ENCODE peak calls at places on chromosomes 12 and 14, in ten cellular contexts. R, H, E, L, F, W, U, A, V and X are unnamed samples.

GRCh38 chr12:91179315-91179714 is 3.3 kb downstream of the DCN start:
- DNase-seq in R (peak), H (no peak), E (no peak), L (no peak), F (peak), W (no peak), U (peak), A (no peak), V (no peak), X (no peak)

GRCh38 chr14:94123868-94124267 is 5.5 kb downstream of the IFI27L2 start:
- DNase-seq in R (no peak), H (no peak), E (no peak), L (no peak), F (no peak), W (no peak), U (no peak), A (no peak), V (peak), X (no peak)

GRCh38 chr14:96285667-96286066 is 29.7 kb downstream of the BDKRB1 start:
- DNase-seq in R (no peak), H (no peak), E (no peak), L (no peak), F (no peak), W (no peak), U (no peak), A (peak), V (no peak), X (no peak)

GRCh38 chr12:7190268-7191055 is 976 bp downstream of the PEX5 start:
- DNase-seq in R (no peak), H (peak), E (no peak), L (peak), F (peak), W (no peak), U (peak), A (peak), V (no peak), X (no peak)

GRCh38 chr14:23009939-23010718 is at the start of gene C14orf93:
- DNase-seq in R (peak), H (peak), E (peak), L (peak), F (peak), W (peak), U (peak), A (peak), V (peak), X (peak)

GRCh38 chr12:113587720-113588119 is 116.0 kb upstream of the LHX5 start:
- DNase-seq in R (no peak), H (no peak), E (no peak), L (no peak), F (no peak), W (no peak), U (no peak), A (no peak), V (no peak), X (no peak)

GRCh38 chr12:4969405-4969804 is 59.7 kb downstream of the KCNA1 start:
- DNase-seq in R (no peak), H (no peak), E (no peak), L (no peak), F (no peak), W (no peak), U (no peak), A (no peak), V (no peak), X (no peak)

GRCh38 chr12:85755760-85756159 is 80.4 kb downstream of the RASSF9 start:
- DNase-seq in R (peak), H (no peak), E (no peak), L (no peak), F (peak), W (no peak), U (no peak), A (no peak), V (no peak), X (no peak)

GRCh38 chr12:18696971-18697602 is 40.7 kb downstream of the PLCZ1 start:
- DNase-seq in R (peak), H (no peak), E (no peak), L (peak), F (peak), W (no peak), U (no peak), A (no peak), V (no peak), X (no peak)

GRCh38 chr12:53344824-53345485 is 8.8 kb upstream of the SP7 start:
- DNase-seq in R (peak), H (peak), E (peak), L (peak), F (peak), W (peak), U (peak), A (peak), V (peak), X (peak)

GRCh38 chr12:109116611-109116949 is 193 bp downstream of the ACACB start:
- DNase-seq in R (no peak), H (no peak), E (no peak), L (no peak), F (no peak), W (no peak), U (no peak), A (no peak), V (no peak), X (no peak)

GRCh38 chr14:100297320-100298300 is 8.6 kb downstream of the SLC25A29 start:
- DNase-seq in R (peak), H (no peak), E (no peak), L (peak), F (no peak), W (no peak), U (peak), A (peak), V (no peak), X (no peak)

GRCh38 chr12:52924764-52925716 is 20.2 kb upstream of the KRT8 start:
- DNase-seq in R (peak), H (no peak), E (no peak), L (peak), F (peak), W (no peak), U (no peak), A (no peak), V (no peak), X (no peak)

GRCh38 chr14:91377700-91378652 is 39.6 kb downstream of the CCDC88C start:
- DNase-seq in R (no peak), H (peak), E (no peak), L (peak), F (no peak), W (no peak), U (no peak), A (no peak), V (no peak), X (no peak)

GRCh38 chr12:56377310-56377988 is 14.8 kb upstream of the APOF start:
- DNase-seq in R (peak), H (no peak), E (no peak), L (peak), F (peak), W (no peak), U (no peak), A (no peak), V (no peak), X (no peak)

GRCh38 chr12:31929140-31929526 is 30.1 kb upstream of the RESF1 start:
- DNase-seq in R (no peak), H (no peak), E (no peak), L (no peak), F (no peak), W (no peak), U (no peak), A (no peak), V (no peak), X (no peak)

GRCh38 chr12:34347367-34347766 is 325.1 kb downstream of the ALG10 start:
- DNase-seq in R (no peak), H (no peak), E (no peak), L (no peak), F (no peak), W (no peak), U (no peak), A (no peak), V (no peak), X (no peak)

GRCh38 chr12:97985834-97986233 is 523.2 kb downstream of the RMST start:
- DNase-seq in R (no peak), H (no peak), E (no peak), L (no peak), F (no peak), W (no peak), U (no peak), A (no peak), V (no peak), X (no peak)

GRCh38 chr12:26271889-26272492 is 76.6 kb downstream of the SSPN start:
- DNase-seq in R (peak), H (no peak), E (no peak), L (peak), F (peak), W (no peak), U (peak), A (peak), V (no peak), X (no peak)

GRCh38 chr12:107398101-107398500 is 287.5 kb upstream of the PWP1 start:
- DNase-seq in R (peak), H (no peak), E (no peak), L (no peak), F (no peak), W (no peak), U (no peak), A (no peak), V (no peak), X (no peak)

GRCh38 chr14:22886500-22887259 is 3.7 kb downstream of the REM2 start:
- DNase-seq in R (peak), H (peak), E (peak), L (peak), F (peak), W (peak), U (peak), A (peak), V (peak), X (peak)

GRCh38 chr12:121673013-121673441 is 3.6 kb upstream of the MORN3 start:
- DNase-seq in R (no peak), H (peak), E (no peak), L (peak), F (peak), W (no peak), U (peak), A (no peak), V (peak), X (no peak)

GRCh38 chr12:131539381-131539780 is 171.5 kb upstream of the SFSWAP start:
- DNase-seq in R (no peak), H (no peak), E (no peak), L (no peak), F (no peak), W (no peak), U (no peak), A (no peak), V (no peak), X (no peak)

GRCh38 chr12:1424674-1425395 is 169.5 kb downstream of the FBXL14 start:
- DNase-seq in R (no peak), H (no peak), E (no peak), L (no peak), F (no peak), W (no peak), U (no peak), A (no peak), V (no peak), X (no peak)

GRCh38 chr14:101028971-101029667 is 125.6 kb upstream of the RTL1 start:
- DNase-seq in R (no peak), H (no peak), E (no peak), L (no peak), F (no peak), W (no peak), U (no peak), A (peak), V (no peak), X (no peak)

GRCh38 chr12:108854453-108855283 is 2.7 kb downstream of the SSH1 start:
- DNase-seq in R (peak), H (no peak), E (no peak), L (peak), F (peak), W (no peak), U (no peak), A (no peak), V (no peak), X (no peak)

GRCh38 chr14:69553221-69553620 is 21.4 kb downstream of the CCDC177 start:
- DNase-seq in R (peak), H (no peak), E (no peak), L (peak), F (peak), W (no peak), U (no peak), A (no peak), V (no peak), X (no peak)

GRCh38 chr14:91796622-91797347 is 64.9 kb upstream of the CATSPERB start:
- DNase-seq in R (peak), H (no peak), E (no peak), L (no peak), F (no peak), W (no peak), U (no peak), A (no peak), V (no peak), X (no peak)

GRCh38 chr12:49293056-49293956 is 1.6 kb upstream of the PRPH start:
- DNase-seq in R (no peak), H (no peak), E (no peak), L (no peak), F (no peak), W (no peak), U (no peak), A (peak), V (no peak), X (no peak)

GRCh38 chr12:93094988-93095737 is 166.1 kb upstream of the EEA1 start:
- DNase-seq in R (no peak), H (no peak), E (no peak), L (no peak), F (no peak), W (no peak), U (no peak), A (no peak), V (no peak), X (peak)

GRCh38 chr12:16515666-16516065 is 90.3 kb downstream of the LMO3 start:
- DNase-seq in R (no peak), H (no peak), E (no peak), L (no peak), F (peak), W (no peak), U (no peak), A (no peak), V (no peak), X (no peak)

GRCh38 chr14:95211721-95212504 is 54.6 kb upstream of the DICER1 start:
- DNase-seq in R (no peak), H (no peak), E (no peak), L (no peak), F (no peak), W (no peak), U (no peak), A (no peak), V (no peak), X (no peak)

GRCh38 chr12:56103823-56104108 is 593 bp upstream of the PA2G4 start:
- DNase-seq in R (no peak), H (no peak), E (no peak), L (no peak), F (no peak), W (no peak), U (no peak), A (no peak), V (no peak), X (no peak)

GRCh38 chr12:104737682-104738370 is 220.3 kb downstream of the SLC41A2 start:
- DNase-seq in R (no peak), H (no peak), E (no peak), L (peak), F (no peak), W (no peak), U (no peak), A (no peak), V (no peak), X (no peak)

GRCh38 chr14:32394038-32394437 is 64.9 kb downstream of the AKAP6 start:
- DNase-seq in R (no peak), H (no peak), E (no peak), L (no peak), F (no peak), W (no peak), U (no peak), A (no peak), V (no peak), X (no peak)